ENCODE peak calls at places on chromosomes 2 and 18, in five cellular contexts. U, S, N, A and E are unnamed samples.

GRCh38 chr2:219274392-219274921 is 4.7 kb upstream of the DNAJB2 start:
- DNase-seq in S (peak), N (peak), U (peak), A (no peak), E (peak)

GRCh38 chr2:79355569-79355968 is 157.3 kb upstream of the CTNNA2 start:
- DNase-seq in N (no peak), S (no peak), A (no peak), U (no peak), E (no peak)

GRCh38 chr18:62954341-62954740 is 239.0 kb downstream of the PHLPP1 start:
- DNase-seq in N (peak), U (no peak), A (no peak), S (peak), E (peak)

GRCh38 chr18:41973989-41974388 is 19.0 kb downstream of the PIK3C3 start:
- DNase-seq in S (no peak), U (no peak), A (no peak), N (no peak), E (no peak)

GRCh38 chr2:195445639-195446038 is 211.4 kb upstream of the SLC39A10 start:
- DNase-seq in S (no peak), N (peak), A (no peak), U (peak), E (no peak)

GRCh38 chr2:98445708-98446577 is 1.3 kb downstream of the INPP4A start:
- DNase-seq in N (peak), U (peak), A (no peak), S (no peak), E (peak)

GRCh38 chr2:25362564-25363145 is 20.9 kb upstream of the DNMT3A start:
- DNase-seq in S (no peak), N (no peak), U (peak), A (peak), E (peak)

GRCh38 chr2:162422894-162423293 is 79.0 kb downstream of the GCA start:
- DNase-seq in S (no peak), A (no peak), N (no peak), U (no peak), E (no peak)

GRCh38 chr18:37385846-37386435 is 179.7 kb downstream of the CELF4 start:
- DNase-seq in N (peak), U (peak), A (no peak), S (no peak), E (peak)

GRCh38 chr2:176960736-176961135 is 251.9 kb upstream of the HNRNPA3 start:
- DNase-seq in A (no peak), N (no peak), S (no peak), U (no peak), E (no peak)
- H3K9ac ChIP-seq in A (no peak), N (no peak), S (no peak), U (no peak), E (no peak)

GRCh38 chr2:227871375-227871788 is at the start of gene DAW1:
- DNase-seq in A (no peak), U (peak), N (peak), S (peak), E (no peak)
- H3K4me3 ChIP-seq in A (no peak), U (peak), N (peak), S (peak), E (peak)

GRCh38 chr2:19855528-19856431 is 46.0 kb downstream of the TTC32 start:
- DNase-seq in A (no peak), S (peak), U (no peak), N (peak), E (no peak)
- TF ChIP-seq EZH2 in A (no peak), S (no peak), U (no peak), N (no peak), E (no peak)

DNA sequence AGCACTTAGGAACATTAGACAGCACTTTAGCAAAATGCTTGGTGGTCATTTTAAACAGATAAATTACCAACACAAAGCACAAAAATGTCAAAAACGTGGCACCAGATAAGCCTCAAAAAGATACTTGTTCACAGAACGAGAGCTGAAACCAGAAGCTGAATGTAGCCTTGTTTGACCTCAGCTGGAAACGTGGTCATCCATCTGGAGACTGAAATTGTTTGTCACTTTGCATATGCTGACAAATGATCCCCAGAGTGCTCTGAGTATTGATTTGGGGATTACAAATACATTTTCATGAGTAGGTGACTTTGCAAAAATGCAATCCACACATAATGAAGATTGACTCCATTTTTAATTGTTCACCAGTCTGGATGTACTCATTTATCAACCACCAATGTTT is 139.3 kb downstream of the CCDC102B start:
- DNase-seq in N (no peak), A (no peak), U (no peak), S (no peak), E (no peak)
- H3K9ac ChIP-seq in N (no peak), A (no peak), U (no peak), S (no peak), E (no peak)

GRCh38 chr2:201127570-201127969 is 11.6 kb downstream of the CFLAR start:
- DNase-seq in U (peak), S (peak), A (no peak), N (peak), E (no peak)

GRCh38 chr2:201130524-201131186 is 14.7 kb downstream of the CFLAR start:
- DNase-seq in N (peak), A (no peak), U (peak), S (peak), E (peak)

GRCh38 chr2:201127128-201127521 is 11.2 kb downstream of the CFLAR start:
- DNase-seq in U (no peak), A (no peak), N (no peak), S (no peak), E (no peak)

GRCh38 chr2:201129044-201129505 is 13.1 kb downstream of the CFLAR start:
- DNase-seq in U (peak), A (no peak), S (peak), N (peak), E (peak)

DNA sequence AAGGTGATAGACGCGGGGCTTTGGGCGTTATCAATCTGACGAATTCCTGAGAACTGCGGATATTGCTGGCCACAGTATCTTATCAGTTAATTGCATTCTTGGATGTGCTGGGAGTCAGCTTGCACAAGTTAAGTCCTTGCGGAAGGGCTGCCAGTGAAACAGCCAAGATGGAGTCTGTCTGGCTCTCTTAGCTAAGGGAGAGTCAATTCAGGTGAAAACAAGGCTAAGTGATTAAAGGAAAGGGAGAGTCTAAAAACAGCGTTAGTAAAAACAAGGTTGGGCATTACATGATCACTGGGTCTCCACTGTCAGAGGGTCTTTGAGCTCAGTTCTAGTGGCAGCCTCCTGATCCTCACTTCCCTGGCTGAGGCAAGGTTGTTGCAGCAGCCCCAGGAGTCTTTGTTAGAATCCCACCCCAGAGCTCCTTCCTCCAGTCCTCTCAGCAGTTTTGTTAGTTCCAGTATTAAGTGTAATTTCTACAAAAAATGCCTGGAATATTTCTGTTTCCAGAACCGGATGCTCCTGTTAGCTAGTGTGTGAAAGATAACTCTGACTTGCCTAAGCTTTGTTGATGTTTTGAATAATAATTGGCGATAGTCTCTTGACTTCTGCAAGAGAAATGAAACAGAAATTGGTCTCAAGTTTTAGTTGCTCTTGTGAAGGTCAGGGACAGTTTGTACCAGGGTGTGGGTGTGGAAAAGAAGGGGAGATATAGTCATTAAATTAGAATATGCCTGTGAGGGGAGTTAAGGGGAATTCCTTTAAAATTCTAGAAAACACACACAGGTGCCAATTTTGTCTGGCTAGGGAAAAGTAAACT is 10.6 kb downstream of the CFLAR start:
- DNase-seq in S (peak), N (peak), A (no peak), U (peak), E (no peak)
- H3K4me3 ChIP-seq in S (peak), N (no peak), A (peak), U (peak), E (no peak)

GRCh38 chr18:57121542-57122112 is 25.3 kb upstream of the BOD1L2 start:
- DNase-seq in N (no peak), A (no peak), U (no peak), S (no peak), E (no peak)
- TF ChIP-seq EZH2 in N (no peak), A (no peak), U (no peak), S (no peak), E (no peak)

GRCh38 chr18:58270396-58270795 is 226.4 kb downstream of the NEDD4L start:
- DNase-seq in U (no peak), A (no peak), N (no peak), S (no peak), E (no peak)
- H3K9ac ChIP-seq in U (no peak), A (no peak), N (no peak), S (no peak), E (peak)

DNA sequence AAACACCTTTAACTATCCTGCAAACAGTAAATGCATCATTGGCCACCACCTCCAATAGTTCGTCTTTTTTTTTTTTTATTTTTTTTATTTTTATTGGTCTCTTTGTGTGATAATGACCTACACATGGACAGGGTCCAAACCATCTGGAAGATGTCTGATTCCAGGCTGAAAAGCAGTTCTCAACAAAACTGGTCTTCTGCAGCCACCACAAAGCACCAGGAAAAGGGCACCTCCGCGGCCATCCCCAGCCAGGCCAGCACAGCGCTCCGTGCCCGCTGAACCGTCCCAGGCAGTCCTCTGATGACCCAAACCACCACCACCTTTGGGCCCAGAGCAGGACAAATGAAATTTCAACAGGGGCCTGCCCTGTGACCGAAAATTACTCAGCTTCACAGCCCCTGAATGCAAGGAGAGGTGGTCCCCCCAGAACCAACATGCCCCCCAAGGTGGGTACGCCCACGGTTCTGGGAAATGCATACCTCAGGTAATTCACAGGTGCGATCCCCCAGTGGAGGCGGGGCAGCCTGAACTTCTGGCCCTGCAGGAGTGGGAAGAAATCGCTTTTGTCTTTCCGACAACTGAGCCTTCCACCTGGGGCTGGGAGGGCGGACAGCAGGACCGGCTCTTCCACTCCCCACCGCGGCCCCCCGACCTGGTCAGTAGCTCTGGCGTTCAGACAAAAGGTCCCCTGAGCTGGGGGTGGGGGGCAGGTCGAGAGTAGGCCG is 1.6 kb downstream of the ARL4C start:
- DNase-seq in S (peak), N (no peak), U (peak), A (no peak), E (no peak)
- H3K4me3 ChIP-seq in S (peak), N (peak), U (peak), A (peak), E (peak)